ENCODE peak calls at places on chromosomes 2 and 18, in ten cellular contexts. One of them, this sample, is unnamed. For H3K9me3, the result is how much of the 10 kb centered on the place peaks cover.

GRCh38 chr18:46469186-46469915 is 187.7 kb downstream of the LOXHD1 start:
- DNase-seq in neural progenitor cell: peak
- DNase-seq in K562: no peak
- DNase-seq in CD8-positive, alpha-beta T cell: no peak
- DNase-seq in thyroid gland: peak
- DNase-seq in lung: no peak
- DNase-seq in cardiac muscle cell: no peak
- DNase-seq in neuronal stem cell: no peak
- DNase-seq in tibial artery: no peak
- DNase-seq in left lung: no peak
- DNase-seq in this sample: no peak

GRCh38 chr18:9434240-9434701 is 41.0 kb upstream of the RALBP1 start:
- DNase-seq in cardiac muscle cell: no peak
- DNase-seq in tibial artery: no peak
- DNase-seq in neural progenitor cell: peak
- DNase-seq in lung: no peak
- DNase-seq in thyroid gland: no peak
- DNase-seq in CD8-positive, alpha-beta T cell: no peak
- DNase-seq in K562: no peak
- DNase-seq in left lung: peak
- DNase-seq in neuronal stem cell: peak
- DNase-seq in this sample: no peak

GRCh38 chr2:71173096-71173495 is 42.7 kb downstream of the MPHOSPH10 start:
- DNase-seq in tibial artery: no peak
- DNase-seq in K562: no peak
- DNase-seq in left lung: no peak
- DNase-seq in cardiac muscle cell: no peak
- DNase-seq in neuronal stem cell: no peak
- DNase-seq in neural progenitor cell: no peak
- DNase-seq in CD8-positive, alpha-beta T cell: no peak
- DNase-seq in lung: no peak
- DNase-seq in thyroid gland: no peak
- DNase-seq in this sample: no peak

GRCh38 chr2:138615257-138615656 is 113.7 kb downstream of the SPOPL start:
- DNase-seq in thyroid gland: no peak
- DNase-seq in neural progenitor cell: no peak
- DNase-seq in neuronal stem cell: no peak
- DNase-seq in lung: no peak
- DNase-seq in CD8-positive, alpha-beta T cell: no peak
- DNase-seq in tibial artery: no peak
- DNase-seq in left lung: no peak
- DNase-seq in K562: no peak
- DNase-seq in cardiac muscle cell: no peak
- DNase-seq in this sample: no peak

GRCh38 chr18:13446581-13447470 is 228.3 kb downstream of the LDLRAD4 start:
- DNase-seq in neural progenitor cell: peak
- DNase-seq in K562: no peak
- DNase-seq in cardiac muscle cell: no peak
- DNase-seq in left lung: no peak
- DNase-seq in thyroid gland: no peak
- DNase-seq in neuronal stem cell: no peak
- DNase-seq in tibial artery: peak
- DNase-seq in lung: no peak
- DNase-seq in CD8-positive, alpha-beta T cell: no peak
- DNase-seq in this sample: no peak

GRCh38 chr2:152826880-152827279 is 108.5 kb downstream of the ARL6IP6 start:
- DNase-seq in left lung: no peak
- DNase-seq in neuronal stem cell: no peak
- DNase-seq in CD8-positive, alpha-beta T cell: no peak
- DNase-seq in neural progenitor cell: no peak
- DNase-seq in cardiac muscle cell: no peak
- DNase-seq in lung: no peak
- DNase-seq in thyroid gland: peak
- DNase-seq in tibial artery: no peak
- DNase-seq in K562: no peak
- DNase-seq in this sample: no peak

GRCh38 chr2:173630425-173631122 is 275.9 kb downstream of the CDCA7 start:
- DNase-seq in left lung: no peak
- DNase-seq in K562: no peak
- DNase-seq in thyroid gland: no peak
- DNase-seq in neuronal stem cell: no peak
- DNase-seq in CD8-positive, alpha-beta T cell: no peak
- DNase-seq in neural progenitor cell: no peak
- DNase-seq in lung: no peak
- DNase-seq in cardiac muscle cell: peak
- DNase-seq in tibial artery: no peak
- DNase-seq in this sample: no peak

GRCh38 chr18:69659142-69659651 is 258.5 kb downstream of the DOK6 start:
- DNase-seq in left lung: no peak
- DNase-seq in K562: no peak
- DNase-seq in thyroid gland: no peak
- DNase-seq in neuronal stem cell: no peak
- DNase-seq in CD8-positive, alpha-beta T cell: no peak
- DNase-seq in cardiac muscle cell: no peak
- DNase-seq in tibial artery: no peak
- DNase-seq in lung: no peak
- DNase-seq in neural progenitor cell: no peak
- DNase-seq in this sample: no peak

GRCh38 chr2:169265581-169265980 is 96.8 kb downstream of the LRP2 start:
- DNase-seq in cardiac muscle cell: no peak
- DNase-seq in left lung: no peak
- DNase-seq in tibial artery: no peak
- DNase-seq in CD8-positive, alpha-beta T cell: no peak
- DNase-seq in K562: no peak
- DNase-seq in neuronal stem cell: no peak
- DNase-seq in lung: no peak
- DNase-seq in thyroid gland: no peak
- DNase-seq in neural progenitor cell: no peak
- DNase-seq in this sample: no peak

GRCh38 chr2:156436477-156437085 is 402 bp downstream of the GPD2 start:
- DNase-seq in cardiac muscle cell: peak
- DNase-seq in K562: no peak
- DNase-seq in left lung: no peak
- DNase-seq in tibial artery: no peak
- DNase-seq in neural progenitor cell: peak
- DNase-seq in neuronal stem cell: peak
- DNase-seq in thyroid gland: peak
- DNase-seq in lung: no peak
- DNase-seq in CD8-positive, alpha-beta T cell: peak
- DNase-seq in this sample: no peak

GRCh38 chr2:42929985-42930581 is 137.7 kb upstream of the HAAO start:
- DNase-seq in tibial artery: peak
- DNase-seq in CD8-positive, alpha-beta T cell: no peak
- DNase-seq in thyroid gland: no peak
- DNase-seq in neuronal stem cell: no peak
- DNase-seq in cardiac muscle cell: peak
- DNase-seq in lung: no peak
- DNase-seq in K562: no peak
- DNase-seq in neural progenitor cell: no peak
- DNase-seq in left lung: no peak
- DNase-seq in this sample: no peak

GRCh38 chr2:42089340-42089925 is 41.6 kb downstream of the PKDCC start:
- DNase-seq in CD8-positive, alpha-beta T cell: no peak
- DNase-seq in thyroid gland: peak
- DNase-seq in tibial artery: no peak
- DNase-seq in lung: peak
- DNase-seq in K562: peak
- DNase-seq in neuronal stem cell: peak
- DNase-seq in cardiac muscle cell: peak
- DNase-seq in neural progenitor cell: peak
- DNase-seq in left lung: peak
- DNase-seq in this sample: peak

DNA sequence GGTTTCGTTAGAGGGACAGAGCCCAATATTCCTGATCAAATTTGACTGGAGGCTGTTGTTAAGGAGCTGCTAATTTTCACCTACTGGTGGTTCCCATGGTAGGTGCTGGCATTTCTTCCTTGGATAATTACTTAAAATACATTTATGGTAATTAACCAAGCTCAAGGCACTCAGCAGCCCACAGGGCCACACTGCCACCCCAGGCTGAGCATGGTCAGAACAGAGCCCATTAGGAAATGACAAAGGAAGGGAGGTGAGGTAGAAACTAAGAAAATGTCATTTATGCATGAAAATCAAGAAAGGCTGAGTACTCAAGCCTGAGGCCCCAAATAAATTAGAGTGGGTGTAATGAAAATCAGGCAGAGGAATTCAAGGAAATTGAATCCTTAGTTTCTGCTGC is 510.2 kb upstream of the GYPC start:
- DNase-seq in neural progenitor cell: no peak
- DNase-seq in left lung: peak
- DNase-seq in cardiac muscle cell: no peak
- DNase-seq in CD8-positive, alpha-beta T cell: no peak
- DNase-seq in neuronal stem cell: no peak
- DNase-seq in tibial artery: no peak
- DNase-seq in K562: no peak
- DNase-seq in lung: no peak
- DNase-seq in thyroid gland: no peak
- DNase-seq in this sample: no peak
- H3K9me3 ChIP-seq in neural progenitor cell: under half
- H3K9me3 ChIP-seq in left lung: under half
- H3K9me3 ChIP-seq in cardiac muscle cell: under half
- H3K9me3 ChIP-seq in CD8-positive, alpha-beta T cell: under half
- H3K9me3 ChIP-seq in neuronal stem cell: under half
- H3K9me3 ChIP-seq in tibial artery: under half
- H3K9me3 ChIP-seq in K562: under half
- H3K9me3 ChIP-seq in lung: under half
- H3K9me3 ChIP-seq in thyroid gland: under half
- H3K9me3 ChIP-seq in this sample: under half

GRCh38 chr18:79902075-79902474 is 49.4 kb downstream of the SLC66A2 start:
- DNase-seq in tibial artery: peak
- DNase-seq in CD8-positive, alpha-beta T cell: no peak
- DNase-seq in cardiac muscle cell: no peak
- DNase-seq in left lung: no peak
- DNase-seq in lung: no peak
- DNase-seq in K562: no peak
- DNase-seq in neuronal stem cell: no peak
- DNase-seq in thyroid gland: no peak
- DNase-seq in neural progenitor cell: no peak
- DNase-seq in this sample: no peak
- H3K9me3 ChIP-seq in tibial artery: half or more
- H3K9me3 ChIP-seq in CD8-positive, alpha-beta T cell: under half
- H3K9me3 ChIP-seq in cardiac muscle cell: under half
- H3K9me3 ChIP-seq in left lung: half or more
- H3K9me3 ChIP-seq in lung: under half
- H3K9me3 ChIP-seq in K562: under half
- H3K9me3 ChIP-seq in neuronal stem cell: half or more
- H3K9me3 ChIP-seq in thyroid gland: under half
- H3K9me3 ChIP-seq in neural progenitor cell: under half
- H3K9me3 ChIP-seq in this sample: under half

GRCh38 chr18:63627819-63628218 is 16.2 kb downstream of the SERPINB4 start:
- DNase-seq in tibial artery: no peak
- DNase-seq in CD8-positive, alpha-beta T cell: no peak
- DNase-seq in lung: no peak
- DNase-seq in thyroid gland: no peak
- DNase-seq in left lung: no peak
- DNase-seq in cardiac muscle cell: no peak
- DNase-seq in K562: no peak
- DNase-seq in neural progenitor cell: no peak
- DNase-seq in neuronal stem cell: no peak
- DNase-seq in this sample: no peak
- H3K9me3 ChIP-seq in tibial artery: under half
- H3K9me3 ChIP-seq in CD8-positive, alpha-beta T cell: under half
- H3K9me3 ChIP-seq in lung: under half
- H3K9me3 ChIP-seq in thyroid gland: under half
- H3K9me3 ChIP-seq in left lung: half or more
- H3K9me3 ChIP-seq in cardiac muscle cell: under half
- H3K9me3 ChIP-seq in K562: under half
- H3K9me3 ChIP-seq in neural progenitor cell: under half
- H3K9me3 ChIP-seq in neuronal stem cell: under half
- H3K9me3 ChIP-seq in this sample: under half

GRCh38 chr2:45541450-45541849 is 69.6 kb downstream of the SRBD1 start:
- DNase-seq in neural progenitor cell: no peak
- DNase-seq in CD8-positive, alpha-beta T cell: no peak
- DNase-seq in lung: no peak
- DNase-seq in K562: no peak
- DNase-seq in thyroid gland: no peak
- DNase-seq in left lung: no peak
- DNase-seq in neuronal stem cell: no peak
- DNase-seq in tibial artery: no peak
- DNase-seq in cardiac muscle cell: no peak
- DNase-seq in this sample: no peak
- H3K9me3 ChIP-seq in neural progenitor cell: under half
- H3K9me3 ChIP-seq in CD8-positive, alpha-beta T cell: under half
- H3K9me3 ChIP-seq in lung: under half
- H3K9me3 ChIP-seq in K562: under half
- H3K9me3 ChIP-seq in thyroid gland: under half
- H3K9me3 ChIP-seq in left lung: under half
- H3K9me3 ChIP-seq in neuronal stem cell: under half
- H3K9me3 ChIP-seq in tibial artery: under half
- H3K9me3 ChIP-seq in cardiac muscle cell: under half
- H3K9me3 ChIP-seq in this sample: under half

DNA sequence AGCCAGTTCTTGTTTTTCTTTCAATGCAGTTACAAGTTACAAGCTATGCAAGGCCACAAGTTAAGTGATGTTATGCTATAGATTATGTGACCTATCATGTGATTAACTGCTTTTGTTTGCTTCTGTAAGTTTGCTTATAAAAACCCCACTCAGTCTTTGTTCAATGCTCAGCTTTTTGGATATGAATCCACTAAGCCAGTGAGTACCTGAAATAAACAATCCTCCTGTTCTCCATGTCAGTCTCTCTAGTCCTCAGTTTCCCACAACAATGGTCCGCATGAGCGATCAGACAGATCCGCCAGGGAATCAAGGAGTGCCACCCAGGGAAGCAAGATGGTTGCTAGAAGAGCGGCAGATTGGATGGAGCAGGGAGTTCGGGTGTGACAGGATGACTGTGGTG is 30.7 kb upstream of the ZNF236 start:
- DNase-seq in neural progenitor cell: no peak
- DNase-seq in lung: no peak
- DNase-seq in neuronal stem cell: no peak
- DNase-seq in tibial artery: no peak
- DNase-seq in K562: no peak
- DNase-seq in thyroid gland: no peak
- DNase-seq in left lung: no peak
- DNase-seq in CD8-positive, alpha-beta T cell: no peak
- DNase-seq in cardiac muscle cell: no peak
- DNase-seq in this sample: no peak
- H3K9me3 ChIP-seq in neural progenitor cell: under half
- H3K9me3 ChIP-seq in lung: under half
- H3K9me3 ChIP-seq in neuronal stem cell: under half
- H3K9me3 ChIP-seq in tibial artery: under half
- H3K9me3 ChIP-seq in K562: under half
- H3K9me3 ChIP-seq in thyroid gland: under half
- H3K9me3 ChIP-seq in left lung: under half
- H3K9me3 ChIP-seq in CD8-positive, alpha-beta T cell: under half
- H3K9me3 ChIP-seq in cardiac muscle cell: under half
- H3K9me3 ChIP-seq in this sample: under half

DNA sequence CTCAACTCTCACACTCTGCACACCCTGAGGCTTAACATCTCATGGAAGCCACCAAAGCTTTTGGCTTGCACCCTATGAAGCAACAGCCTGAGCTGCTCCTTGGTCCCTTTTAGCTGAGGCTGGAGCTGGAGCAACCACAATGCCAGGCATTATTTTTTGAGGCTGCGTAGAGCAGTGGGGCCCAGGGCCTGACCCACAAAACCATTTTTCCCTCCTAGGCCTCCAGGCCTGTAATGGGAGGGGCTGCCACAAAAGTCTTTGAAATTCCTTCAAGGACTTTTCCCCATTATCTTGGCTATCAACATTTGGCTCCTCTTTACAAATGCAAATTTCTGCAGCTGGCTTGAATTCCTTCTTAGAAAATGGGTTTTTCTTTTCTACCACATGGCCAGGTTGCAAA is 39.8 kb downstream of the CTNNA2 start:
- DNase-seq in CD8-positive, alpha-beta T cell: no peak
- DNase-seq in K562: no peak
- DNase-seq in tibial artery: no peak
- DNase-seq in neural progenitor cell: no peak
- DNase-seq in lung: no peak
- DNase-seq in left lung: no peak
- DNase-seq in neuronal stem cell: no peak
- DNase-seq in cardiac muscle cell: no peak
- DNase-seq in thyroid gland: no peak
- DNase-seq in this sample: no peak
- H3K9me3 ChIP-seq in CD8-positive, alpha-beta T cell: under half
- H3K9me3 ChIP-seq in K562: under half
- H3K9me3 ChIP-seq in tibial artery: under half
- H3K9me3 ChIP-seq in neural progenitor cell: under half
- H3K9me3 ChIP-seq in lung: under half
- H3K9me3 ChIP-seq in left lung: half or more
- H3K9me3 ChIP-seq in neuronal stem cell: under half
- H3K9me3 ChIP-seq in cardiac muscle cell: under half
- H3K9me3 ChIP-seq in thyroid gland: under half
- H3K9me3 ChIP-seq in this sample: under half

This sample was measured in T-helper 17 cell.